ENCODE peak calls at places on chromosomes 3 and 15, in six cellular contexts. One of them, this sample, is unnamed.

GRCh38 chr3:167406876-167407492 is 26.9 kb upstream of the ZBBX start:
- DNase-seq in body of pancreas: peak; percentile 78
- DNase-seq in dorsolateral prefrontal cortex: peak; percentile 74
- DNase-seq in stomach: peak; percentile 31
- DNase-seq in spleen: no peak
- DNase-seq in brain microvascular endothelial cell: peak; percentile 61
- DNase-seq in this sample: no peak

GRCh38 chr3:190150681-190151080 is 30.0 kb upstream of the P3H2 start:
- DNase-seq in body of pancreas: no peak
- DNase-seq in dorsolateral prefrontal cortex: no peak
- DNase-seq in stomach: no peak
- DNase-seq in spleen: no peak
- DNase-seq in brain microvascular endothelial cell: no peak
- DNase-seq in this sample: no peak

GRCh38 chr3:60186359-60186758 is 1064.9 kb downstream of the FHIT start:
- DNase-seq in body of pancreas: no peak
- DNase-seq in dorsolateral prefrontal cortex: no peak
- DNase-seq in stomach: no peak
- DNase-seq in spleen: no peak
- DNase-seq in brain microvascular endothelial cell: no peak
- DNase-seq in this sample: no peak

GRCh38 chr15:58115692-58116091 is 22.5 kb upstream of the AQP9 start:
- DNase-seq in body of pancreas: no peak
- DNase-seq in dorsolateral prefrontal cortex: no peak
- DNase-seq in stomach: no peak
- DNase-seq in spleen: no peak
- DNase-seq in brain microvascular endothelial cell: no peak
- DNase-seq in this sample: no peak

GRCh38 chr3:66606126-66606525 is 105.3 kb upstream of the LRIG1 start:
- DNase-seq in body of pancreas: no peak
- DNase-seq in dorsolateral prefrontal cortex: no peak
- DNase-seq in stomach: no peak
- DNase-seq in spleen: no peak
- DNase-seq in brain microvascular endothelial cell: no peak
- DNase-seq in this sample: no peak

GRCh38 chr3:195117978-195118581 is 152.9 kb downstream of the XXYLT1 start:
- DNase-seq in body of pancreas: peak; percentile 25
- DNase-seq in dorsolateral prefrontal cortex: no peak
- DNase-seq in stomach: peak; percentile 80
- DNase-seq in spleen: no peak
- DNase-seq in brain microvascular endothelial cell: peak; percentile 77
- DNase-seq in this sample: no peak

GRCh38 chr15:80727196-80727595 is 32.1 kb downstream of the ABHD17C start:
- DNase-seq in body of pancreas: no peak
- DNase-seq in dorsolateral prefrontal cortex: no peak
- DNase-seq in stomach: no peak
- DNase-seq in spleen: no peak
- DNase-seq in brain microvascular endothelial cell: peak; percentile 16
- DNase-seq in this sample: no peak

GRCh38 chr15:40248006-40248783 is 9.3 kb downstream of the PAK6 start:
- DNase-seq in body of pancreas: no peak
- DNase-seq in dorsolateral prefrontal cortex: no peak
- DNase-seq in stomach: no peak
- DNase-seq in spleen: peak; percentile 62
- DNase-seq in brain microvascular endothelial cell: no peak
- DNase-seq in this sample: no peak

GRCh38 chr3:144380832-144381231 is 409.2 kb downstream of the DIPK2A start:
- DNase-seq in body of pancreas: no peak
- DNase-seq in dorsolateral prefrontal cortex: no peak
- DNase-seq in stomach: peak; percentile 41
- DNase-seq in spleen: no peak
- DNase-seq in brain microvascular endothelial cell: no peak
- DNase-seq in this sample: no peak

GRCh38 chr3:17478673-17479072 is 263.8 kb downstream of the TBC1D5 start:
- DNase-seq in body of pancreas: no peak
- DNase-seq in dorsolateral prefrontal cortex: no peak
- DNase-seq in stomach: no peak
- DNase-seq in spleen: no peak
- DNase-seq in brain microvascular endothelial cell: peak; percentile 77
- DNase-seq in this sample: no peak

GRCh38 chr15:43483306-43484128 is 9.4 kb downstream of the TP53BP1 start:
- DNase-seq in body of pancreas: no peak
- DNase-seq in dorsolateral prefrontal cortex: no peak
- DNase-seq in stomach: no peak
- DNase-seq in spleen: no peak
- DNase-seq in brain microvascular endothelial cell: no peak
- DNase-seq in this sample: no peak

GRCh38 chr3:154730221-154730620 is 300.2 kb upstream of the GPR149 start:
- DNase-seq in body of pancreas: no peak
- DNase-seq in dorsolateral prefrontal cortex: no peak
- DNase-seq in stomach: no peak
- DNase-seq in spleen: no peak
- DNase-seq in brain microvascular endothelial cell: no peak
- DNase-seq in this sample: no peak

GRCh38 chr15:39730552-39730951 is 52.1 kb downstream of the FSIP1 start:
- DNase-seq in body of pancreas: no peak
- DNase-seq in dorsolateral prefrontal cortex: no peak
- DNase-seq in stomach: no peak
- DNase-seq in spleen: no peak
- DNase-seq in brain microvascular endothelial cell: no peak
- DNase-seq in this sample: no peak

GRCh38 chr15:75928680-75929608 is 25.3 kb downstream of the FBXO22 start:
- DNase-seq in body of pancreas: peak; percentile 62
- DNase-seq in dorsolateral prefrontal cortex: no peak
- DNase-seq in stomach: peak; percentile 26
- DNase-seq in spleen: no peak
- DNase-seq in brain microvascular endothelial cell: peak; percentile 15
- DNase-seq in this sample: no peak

GRCh38 chr15:79082363-79083070 is 8.1 kb downstream of the RASGRF1 start:
- DNase-seq in body of pancreas: no peak
- DNase-seq in dorsolateral prefrontal cortex: no peak
- DNase-seq in stomach: no peak
- DNase-seq in spleen: no peak
- DNase-seq in brain microvascular endothelial cell: no peak
- DNase-seq in this sample: no peak

GRCh38 chr3:140719841-140720240 is 42.0 kb downstream of the TRIM42 start:
- DNase-seq in body of pancreas: no peak
- DNase-seq in dorsolateral prefrontal cortex: no peak
- DNase-seq in stomach: no peak
- DNase-seq in spleen: no peak
- DNase-seq in brain microvascular endothelial cell: no peak
- DNase-seq in this sample: no peak

GRCh38 chr3:191020730-191021405 is 158.4 kb upstream of the GMNC start:
- DNase-seq in body of pancreas: no peak
- DNase-seq in dorsolateral prefrontal cortex: no peak
- DNase-seq in stomach: no peak
- DNase-seq in spleen: no peak
- DNase-seq in brain microvascular endothelial cell: no peak
- DNase-seq in this sample: no peak

GRCh38 chr3:190617185-190617584 is 103.3 kb downstream of the IL1RAP start:
- DNase-seq in body of pancreas: no peak
- DNase-seq in dorsolateral prefrontal cortex: no peak
- DNase-seq in stomach: no peak
- DNase-seq in spleen: no peak
- DNase-seq in brain microvascular endothelial cell: no peak
- DNase-seq in this sample: no peak

GRCh38 chr3:105516972-105517371 is 150.3 kb downstream of the ALCAM start:
- DNase-seq in body of pancreas: no peak
- DNase-seq in dorsolateral prefrontal cortex: no peak
- DNase-seq in stomach: no peak
- DNase-seq in spleen: no peak
- DNase-seq in brain microvascular endothelial cell: no peak
- DNase-seq in this sample: no peak

GRCh38 chr3:190001426-190001825 is 119.3 kb downstream of the P3H2 start:
- DNase-seq in body of pancreas: no peak
- DNase-seq in dorsolateral prefrontal cortex: no peak
- DNase-seq in stomach: no peak
- DNase-seq in spleen: no peak
- DNase-seq in brain microvascular endothelial cell: peak; percentile 47
- DNase-seq in this sample: no peak

GRCh38 chr3:14757153-14757700 is 61.5 kb upstream of the FGD5 start:
- DNase-seq in body of pancreas: no peak
- DNase-seq in dorsolateral prefrontal cortex: no peak
- DNase-seq in stomach: no peak
- DNase-seq in spleen: no peak
- DNase-seq in brain microvascular endothelial cell: no peak
- DNase-seq in this sample: no peak

GRCh38 chr3:24046214-24046613 is 101.1 kb downstream of the NR1D2 start:
- DNase-seq in body of pancreas: no peak
- DNase-seq in dorsolateral prefrontal cortex: no peak
- DNase-seq in stomach: no peak
- DNase-seq in spleen: no peak
- DNase-seq in brain microvascular endothelial cell: no peak
- DNase-seq in this sample: no peak

GRCh38 chr3:45659661-45660566 is 29.3 kb upstream of the SACM1L start:
- DNase-seq in body of pancreas: peak; percentile 73
- DNase-seq in dorsolateral prefrontal cortex: peak; percentile 76
- DNase-seq in stomach: peak; percentile 84
- DNase-seq in spleen: peak; percentile 82
- DNase-seq in brain microvascular endothelial cell: peak; percentile 81
- DNase-seq in this sample: peak; percentile 91

GRCh38 chr3:190269096-190269495 is 53.1 kb downstream of the CLDN1 start:
- DNase-seq in body of pancreas: no peak
- DNase-seq in dorsolateral prefrontal cortex: no peak
- DNase-seq in stomach: no peak
- DNase-seq in spleen: no peak
- DNase-seq in brain microvascular endothelial cell: no peak
- DNase-seq in this sample: no peak

GRCh38 chr3:45417949-45418847 is 29.8 kb downstream of the LARS2 start:
- DNase-seq in body of pancreas: peak; percentile 31
- DNase-seq in dorsolateral prefrontal cortex: no peak
- DNase-seq in stomach: peak; percentile 37
- DNase-seq in spleen: no peak
- DNase-seq in brain microvascular endothelial cell: no peak
- DNase-seq in this sample: no peak

GRCh38 chr3:129623447-129624118 is 17.1 kb upstream of the PLXND1 start:
- DNase-seq in body of pancreas: peak; percentile 81
- DNase-seq in dorsolateral prefrontal cortex: peak; percentile 36
- DNase-seq in stomach: peak; percentile 80
- DNase-seq in spleen: peak; percentile 85
- DNase-seq in brain microvascular endothelial cell: no peak
- DNase-seq in this sample: peak; percentile 87

GRCh38 chr15:25391971-25392733 is 46.7 kb downstream of the UBE3A start:
- DNase-seq in body of pancreas: no peak
- DNase-seq in dorsolateral prefrontal cortex: no peak
- DNase-seq in stomach: no peak
- DNase-seq in spleen: no peak
- DNase-seq in brain microvascular endothelial cell: peak; percentile 49
- DNase-seq in this sample: no peak

GRCh38 chr3:130377960-130378676 is 32.6 kb downstream of the COL6A5 start:
- DNase-seq in body of pancreas: no peak
- DNase-seq in dorsolateral prefrontal cortex: no peak
- DNase-seq in stomach: no peak
- DNase-seq in spleen: no peak
- DNase-seq in brain microvascular endothelial cell: no peak
- DNase-seq in this sample: no peak

GRCh38 chr3:147395975-147396708 is 10.2 kb downstream of the ZIC4 start:
- DNase-seq in body of pancreas: no peak
- DNase-seq in dorsolateral prefrontal cortex: no peak
- DNase-seq in stomach: no peak
- DNase-seq in spleen: peak; percentile 65
- DNase-seq in brain microvascular endothelial cell: peak; percentile 77
- DNase-seq in this sample: no peak

DNA sequence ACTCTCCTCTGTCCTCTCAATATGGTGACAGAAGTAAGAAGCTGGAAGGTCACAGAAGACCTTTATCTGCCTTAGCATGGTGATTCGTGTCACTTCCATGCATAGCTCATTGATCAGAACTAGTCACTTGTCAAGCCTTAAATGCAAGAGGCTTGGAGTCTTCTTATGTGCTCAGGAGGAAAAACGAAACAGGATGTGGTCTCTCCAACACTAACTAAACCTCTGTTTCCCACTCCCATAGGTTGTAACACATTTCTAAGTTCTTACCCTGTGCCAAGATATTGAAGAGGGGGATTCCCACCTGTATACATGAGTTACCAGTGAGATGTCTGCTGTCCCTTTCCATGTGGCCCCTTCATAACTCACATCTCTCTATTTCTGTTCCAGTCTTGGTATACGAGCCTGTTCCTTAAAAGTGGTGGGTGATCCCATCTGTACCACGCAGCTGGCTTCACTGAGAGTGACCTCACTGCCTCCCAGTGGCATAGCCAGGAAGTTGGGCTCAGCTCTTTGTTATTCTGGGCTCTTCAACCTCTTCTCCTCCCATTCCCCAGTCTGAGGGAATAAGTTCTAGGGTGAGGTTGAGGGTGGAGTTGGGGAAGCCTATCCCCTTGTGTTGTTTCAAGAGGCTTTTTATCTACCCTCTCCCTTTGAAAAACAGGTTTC is 203.2 kb upstream of the PPP2R3A start:
- DNase-seq in body of pancreas: no peak
- DNase-seq in dorsolateral prefrontal cortex: no peak
- DNase-seq in stomach: no peak
- DNase-seq in spleen: no peak
- DNase-seq in brain microvascular endothelial cell: no peak
- DNase-seq in this sample: no peak
- TF ChIP-seq CTCF in body of pancreas: no peak
- TF ChIP-seq CTCF in dorsolateral prefrontal cortex: no peak
- TF ChIP-seq CTCF in stomach: no peak
- TF ChIP-seq CTCF in spleen: no peak
- TF ChIP-seq CTCF in brain microvascular endothelial cell: no peak
- TF ChIP-seq CTCF in this sample: no peak

GRCh38 chr15:27468151-27468556 is 497.2 kb downstream of the GABRG3 start:
- DNase-seq in body of pancreas: no peak
- DNase-seq in dorsolateral prefrontal cortex: no peak
- DNase-seq in stomach: no peak
- DNase-seq in spleen: no peak
- DNase-seq in brain microvascular endothelial cell: no peak
- DNase-seq in this sample: no peak

GRCh38 chr15:27463699-27464098 is 492.7 kb downstream of the GABRG3 start:
- DNase-seq in body of pancreas: no peak
- DNase-seq in dorsolateral prefrontal cortex: peak; percentile 62
- DNase-seq in stomach: no peak
- DNase-seq in spleen: no peak
- DNase-seq in brain microvascular endothelial cell: no peak
- DNase-seq in this sample: no peak

GRCh38 chr15:27459836-27460235 is 488.9 kb downstream of the GABRG3 start:
- DNase-seq in body of pancreas: no peak
- DNase-seq in dorsolateral prefrontal cortex: no peak
- DNase-seq in stomach: no peak
- DNase-seq in spleen: no peak
- DNase-seq in brain microvascular endothelial cell: no peak
- DNase-seq in this sample: no peak

GRCh38 chr15:27465213-27465612 is 494.2 kb downstream of the GABRG3 start:
- DNase-seq in body of pancreas: no peak
- DNase-seq in dorsolateral prefrontal cortex: no peak
- DNase-seq in stomach: no peak
- DNase-seq in spleen: no peak
- DNase-seq in brain microvascular endothelial cell: no peak
- DNase-seq in this sample: no peak
- TF ChIP-seq CTCF in body of pancreas: no peak
- TF ChIP-seq CTCF in dorsolateral prefrontal cortex: no peak
- TF ChIP-seq CTCF in stomach: no peak
- TF ChIP-seq CTCF in spleen: no peak
- TF ChIP-seq CTCF in brain microvascular endothelial cell: no peak
- TF ChIP-seq CTCF in this sample: no peak

GRCh38 chr3:117523407-117523806 is 813.8 kb downstream of the TUSC7 start:
- DNase-seq in body of pancreas: no peak
- DNase-seq in dorsolateral prefrontal cortex: no peak
- DNase-seq in stomach: no peak
- DNase-seq in spleen: no peak
- DNase-seq in brain microvascular endothelial cell: no peak
- DNase-seq in this sample: no peak
- TF ChIP-seq CTCF in body of pancreas: no peak
- TF ChIP-seq CTCF in dorsolateral prefrontal cortex: no peak
- TF ChIP-seq CTCF in stomach: no peak
- TF ChIP-seq CTCF in spleen: no peak
- TF ChIP-seq CTCF in brain microvascular endothelial cell: no peak
- TF ChIP-seq CTCF in this sample: no peak

GRCh38 chr15:29938701-29939340 is 116.6 kb upstream of the TJP1 start:
- DNase-seq in body of pancreas: no peak
- DNase-seq in dorsolateral prefrontal cortex: no peak
- DNase-seq in stomach: no peak
- DNase-seq in spleen: no peak
- DNase-seq in brain microvascular endothelial cell: no peak
- DNase-seq in this sample: no peak
- TF ChIP-seq CTCF in body of pancreas: no peak
- TF ChIP-seq CTCF in dorsolateral prefrontal cortex: peak; percentile 30
- TF ChIP-seq CTCF in stomach: no peak
- TF ChIP-seq CTCF in spleen: no peak
- TF ChIP-seq CTCF in brain microvascular endothelial cell: peak; percentile 54
- TF ChIP-seq CTCF in this sample: peak; percentile 46